ENCODE peak calls at places on chromosomes 11 and 22, in seven cellular contexts. V, T, H, X, R, U and J are unnamed samples.

GRCh38 chr22:37242395-37242918 is 1.6 kb downstream of the RAC2 start:
- DNase-seq in V (no peak), U (peak), X (peak), H (peak), T (peak), R (peak), J (no peak)

GRCh38 chr11:12284321-12285050 is 92.9 kb upstream of the PARVA start:
- DNase-seq in U (no peak), T (no peak), V (no peak), H (no peak), R (no peak), X (no peak), J (no peak)

GRCh38 chr11:71298761-71299181 is 46.4 kb upstream of the SHANK2 start:
- DNase-seq in T (no peak), X (no peak), H (no peak), U (no peak), V (no peak), R (peak), J (no peak)

GRCh38 chr11:20162824-20163777 is 2.8 kb upstream of the DBX1 start:
- DNase-seq in T (no peak), V (no peak), R (no peak), H (no peak), U (no peak), X (no peak), J (no peak)

GRCh38 chr22:24465566-24465965 is 29.6 kb upstream of the UPB1 start:
- DNase-seq in T (no peak), R (no peak), X (no peak), H (no peak), U (no peak), V (peak), J (no peak)

GRCh38 chr11:64181506-64182411 is 4.2 kb upstream of the STIP1 start:
- DNase-seq in U (peak), H (no peak), R (peak), T (no peak), X (peak), V (peak), J (peak)

GRCh38 chr11:76610871-76611475 is 59.6 kb downstream of the LRRC32 start:
- DNase-seq in R (peak), X (no peak), T (no peak), U (no peak), V (no peak), H (no peak), J (no peak)

GRCh38 chr22:27576815-27577564 is 224.6 kb downstream of the MN1 start:
- DNase-seq in H (no peak), U (no peak), R (peak), X (no peak), T (no peak), V (no peak), J (no peak)

GRCh38 chr22:39287076-39287743 is 32.2 kb downstream of the RPL3 start:
- DNase-seq in X (peak), U (peak), R (no peak), T (no peak), V (no peak), H (no peak), J (no peak)

GRCh38 chr22:40965936-40966557 is 14.9 kb downstream of the RBX1 start:
- DNase-seq in U (no peak), V (no peak), H (no peak), X (no peak), T (no peak), R (peak), J (no peak)

GRCh38 chr11:128890543-128891409 is at the start of gene KCNJ5:
- DNase-seq in T (no peak), H (no peak), R (no peak), V (no peak), X (no peak), U (peak), J (peak)

GRCh38 chr11:32386770-32387377 is 48.5 kb downstream of the WT1 start:
- DNase-seq in X (no peak), V (no peak), H (no peak), T (no peak), R (no peak), U (no peak), J (no peak)

GRCh38 chr11:11498195-11498594 is 123.6 kb downstream of the GALNT18 start:
- DNase-seq in R (no peak), H (no peak), V (no peak), X (no peak), U (no peak), T (no peak), J (peak)

GRCh38 chr11:66329165-66329673 is 7.0 kb downstream of the RIN1 start:
- DNase-seq in T (no peak), R (no peak), V (no peak), U (no peak), H (no peak), X (no peak), J (no peak)

GRCh38 chr22:31935961-31936635 is 8.2 kb upstream of the YWHAH start:
- DNase-seq in H (no peak), T (no peak), X (no peak), V (no peak), U (no peak), R (no peak), J (no peak)

GRCh38 chr11:128095459-128096096 is 491.8 kb downstream of the ETS1 start:
- DNase-seq in T (no peak), H (no peak), X (peak), U (no peak), R (no peak), V (peak), J (no peak)

GRCh38 chr11:60377737-60378136 is 595 bp upstream of the MS4A7 start:
- DNase-seq in H (no peak), R (peak), V (no peak), U (peak), T (no peak), X (peak), J (peak)

GRCh38 chr22:28506207-28506606 is 173.4 kb downstream of the TTC28 start:
- DNase-seq in V (no peak), U (no peak), R (no peak), H (no peak), T (no peak), X (no peak), J (no peak)

GRCh38 chr11:58958500-58958899 is 19.2 kb downstream of the GLYATL1 start:
- DNase-seq in X (peak), T (no peak), V (peak), U (no peak), R (no peak), H (peak), J (peak)

GRCh38 chr22:37329239-37330140 is 47.2 kb downstream of the CYTH4 start:
- DNase-seq in R (no peak), U (no peak), H (no peak), X (no peak), T (no peak), V (no peak), J (no peak)

GRCh38 chr11:45105233-45105992 is 41.0 kb upstream of the PRDM11 start:
- DNase-seq in H (peak), X (peak), U (peak), V (peak), R (peak), T (peak), J (no peak)

GRCh38 chr22:44172370-44173108 is 8.2 kb upstream of the PARVG start:
- DNase-seq in R (peak), T (no peak), H (no peak), V (no peak), U (peak), X (no peak), J (no peak)

GRCh38 chr11:68302256-68303054 is 9.9 kb upstream of the LRP5 start:
- DNase-seq in U (no peak), X (no peak), T (no peak), H (no peak), R (no peak), V (peak), J (no peak)

GRCh38 chr11:63911440-63911839 is 5.5 kb downstream of the RCOR2 start:
- DNase-seq in H (no peak), U (no peak), T (no peak), R (no peak), X (no peak), V (no peak), J (no peak)

DNA sequence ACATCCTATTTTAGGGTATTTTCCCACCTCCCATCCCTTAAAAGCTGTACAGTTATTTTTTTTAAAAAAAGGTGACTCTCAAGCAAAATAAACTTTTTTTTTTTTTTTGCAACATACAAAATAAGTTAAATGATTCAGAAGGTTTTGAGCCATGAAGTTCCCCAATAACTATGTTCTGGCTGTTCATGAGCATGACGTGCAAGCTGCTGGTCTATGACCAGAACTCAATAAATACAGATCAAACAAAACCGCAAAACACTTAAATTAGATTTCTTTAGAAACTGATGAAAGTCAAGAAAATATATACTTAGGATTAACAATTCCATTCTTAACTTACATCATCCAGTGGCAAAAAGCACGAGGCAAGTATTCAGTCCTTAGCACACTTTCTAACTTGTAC is 24.1 kb upstream of the CLNS1A start:
- DNase-seq in T (no peak), U (no peak), V (no peak), H (no peak), R (no peak), X (peak), J (no peak)
- H3K27ac ChIP-seq in T (no peak), U (no peak), V (no peak), H (no peak), R (no peak), X (peak), J (no peak)

GRCh38 chr11:126343051-126343450 is 12.4 kb upstream of the ST3GAL4 start:
- DNase-seq in X (no peak), U (no peak), T (no peak), R (no peak), H (no peak), V (no peak), J (no peak)

GRCh38 chr11:126340960-126341709 is 14.4 kb upstream of the ST3GAL4 start:
- DNase-seq in T (no peak), R (no peak), X (no peak), H (no peak), V (no peak), U (no peak), J (no peak)

GRCh38 chr11:126339073-126339865 is 16.2 kb upstream of the ST3GAL4 start:
- DNase-seq in R (peak), V (no peak), U (no peak), T (no peak), X (no peak), H (no peak), J (no peak)

GRCh38 chr11:126339866-126340434 is 15.5 kb upstream of the ST3GAL4 start:
- DNase-seq in U (peak), H (no peak), T (no peak), X (no peak), R (peak), V (no peak), J (no peak)

DNA sequence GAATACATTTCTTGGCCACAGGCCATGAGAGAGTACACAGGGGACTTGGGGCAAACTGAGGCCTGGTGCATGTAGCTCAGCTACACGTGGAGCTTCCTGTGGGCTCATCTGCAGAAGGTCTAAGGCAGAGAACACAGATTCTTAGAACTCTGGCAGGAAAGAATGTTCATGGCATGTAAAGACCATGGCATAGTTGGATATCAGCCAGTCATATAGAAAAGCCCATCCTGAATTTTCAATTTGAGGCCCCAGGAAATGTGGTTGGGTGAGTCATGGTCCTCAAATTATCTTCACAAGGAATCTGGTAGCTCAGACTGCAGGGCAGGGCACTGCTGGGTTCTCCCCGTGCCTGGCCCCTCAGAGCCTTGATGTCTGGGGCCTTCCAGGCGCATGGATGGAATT is 13.7 kb upstream of the ST3GAL4 start:
- DNase-seq in T (no peak), V (no peak), R (no peak), H (no peak), X (no peak), U (no peak), J (no peak)
- H3K27ac ChIP-seq in T (no peak), V (peak), R (no peak), H (no peak), X (no peak), U (no peak), J (no peak)

GRCh38 chr11:113881856-113882255 is 6.5 kb upstream of the USP28 start:
- DNase-seq in H (no peak), T (no peak), R (no peak), V (no peak), U (no peak), X (no peak), J (no peak)

GRCh38 chr11:113888848-113889247 is 13.5 kb upstream of the USP28 start:
- DNase-seq in V (no peak), X (no peak), T (no peak), R (no peak), U (no peak), H (no peak), J (no peak)

GRCh38 chr11:113880966-113881365 is 5.6 kb upstream of the USP28 start:
- DNase-seq in X (no peak), R (no peak), H (no peak), U (no peak), V (no peak), T (no peak), J (no peak)

GRCh38 chr11:113884361-113884836 is 9.0 kb upstream of the USP28 start:
- DNase-seq in R (no peak), T (no peak), X (no peak), H (no peak), U (no peak), V (no peak), J (no peak)

GRCh38 chr11:113885897-113886296 is 10.5 kb upstream of the USP28 start:
- DNase-seq in T (no peak), R (no peak), V (no peak), U (no peak), H (no peak), X (no peak), J (no peak)
- H3K27ac ChIP-seq in T (no peak), R (no peak), V (no peak), U (no peak), H (no peak), X (no peak), J (no peak)

DNA sequence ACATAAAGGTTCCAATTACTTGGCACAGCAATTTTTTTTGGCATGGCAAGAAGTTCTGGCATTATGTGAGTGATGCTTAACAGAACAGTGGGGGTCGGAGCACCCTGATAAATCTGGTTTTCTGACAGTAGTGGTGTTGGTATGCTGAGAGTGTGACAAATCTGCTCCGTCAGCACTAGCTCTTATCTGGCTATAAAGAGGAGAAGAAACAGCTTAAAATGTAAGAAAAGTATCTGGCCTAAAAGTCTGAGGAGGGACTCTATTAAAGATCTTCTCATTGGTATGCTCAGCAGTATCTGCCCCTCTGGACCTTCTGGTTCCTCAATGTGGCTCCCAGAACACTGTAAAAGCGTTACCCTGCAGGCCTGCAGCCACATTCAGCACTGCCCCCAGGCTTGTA is 137.4 kb downstream of the PLEKHA7 start:
- DNase-seq in T (no peak), X (no peak), R (no peak), H (no peak), U (no peak), V (no peak), J (no peak)
- H3K27ac ChIP-seq in T (no peak), X (no peak), R (no peak), H (no peak), U (no peak), V (no peak), J (no peak)

GRCh38 chr11:35159111-35159510 is 20.1 kb downstream of the CD44 start:
- DNase-seq in V (no peak), X (no peak), T (no peak), R (no peak), U (no peak), H (no peak), J (no peak)
- H3K27ac ChIP-seq in V (peak), X (no peak), T (peak), R (peak), U (peak), H (peak), J (no peak)

DNA sequence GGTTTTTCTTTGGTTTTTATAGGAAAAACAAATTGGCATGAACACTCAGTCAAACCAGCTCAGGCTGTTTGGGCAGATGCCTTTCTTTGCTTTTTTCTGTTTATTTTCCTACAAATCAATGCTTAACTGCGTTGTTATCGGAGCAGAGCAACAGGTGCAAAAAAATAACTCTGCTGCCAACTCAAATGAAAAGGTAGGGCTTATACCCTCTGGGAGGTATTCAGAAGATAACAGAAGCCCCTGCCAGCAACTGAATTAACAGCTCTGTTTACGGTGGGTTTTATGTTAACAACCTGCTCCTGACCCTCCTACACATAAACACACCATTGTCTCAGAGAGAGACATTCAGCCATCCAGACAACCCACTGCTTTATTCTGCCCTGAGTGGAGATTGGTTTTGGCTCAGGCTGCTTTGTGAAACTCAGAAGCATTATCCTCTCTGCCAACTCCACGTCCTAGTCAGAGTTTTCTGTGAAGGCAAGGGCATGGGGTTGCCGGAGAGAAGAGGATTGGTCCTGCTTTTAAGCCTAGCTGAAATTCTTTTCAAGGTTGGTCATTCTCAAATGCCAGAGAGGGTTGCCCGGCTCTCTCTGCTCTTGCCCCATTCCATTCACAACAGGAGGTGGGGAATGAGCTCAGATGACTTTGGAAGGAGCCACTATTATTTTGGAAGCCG is 11.3 kb downstream of the EHF start:
- DNase-seq in U (no peak), T (no peak), H (no peak), X (no peak), V (no peak), R (no peak), J (peak)
- H3K27ac ChIP-seq in U (peak), T (no peak), H (no peak), X (no peak), V (peak), R (no peak), J (peak)

DNA sequence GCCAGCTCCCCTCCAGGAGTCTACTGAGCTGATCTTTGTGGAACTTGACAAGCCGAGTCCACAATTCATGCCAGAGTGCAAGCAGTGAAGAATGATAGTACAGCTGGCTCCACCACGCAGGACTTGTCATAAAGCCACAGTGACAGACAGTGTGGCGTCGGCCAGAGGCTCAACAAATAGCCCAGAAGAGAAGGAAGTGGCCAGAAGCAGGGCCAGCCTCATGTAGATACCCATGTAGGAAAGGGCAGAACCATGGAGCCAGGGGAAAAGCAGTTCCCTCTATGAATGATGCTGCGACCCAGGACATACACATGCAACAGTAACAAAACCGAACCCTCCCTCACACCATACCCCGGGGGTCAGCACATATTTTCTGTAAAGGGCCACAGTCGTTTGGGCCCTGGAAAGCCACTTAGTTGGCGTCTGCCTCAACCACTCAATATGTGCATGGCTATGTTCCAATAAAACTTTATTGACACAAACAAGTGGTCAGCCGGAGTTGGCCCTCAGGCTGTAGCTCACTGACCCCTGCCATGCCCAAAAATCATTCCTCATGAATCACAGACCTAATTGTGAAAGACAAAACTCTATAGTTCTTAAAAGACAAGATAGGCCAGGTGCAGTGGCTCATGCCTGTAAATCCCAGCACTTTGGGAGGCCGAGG is 161.4 kb downstream of the BRD1 start:
- DNase-seq in R (peak), V (no peak), H (no peak), X (no peak), U (no peak), T (peak), J (no peak)
- H3K27ac ChIP-seq in R (no peak), V (no peak), H (no peak), X (no peak), U (peak), T (no peak), J (no peak)